ENCODE peak calls at places on chromosomes 5 and 9, in seven cellular contexts. Q, K, M, D, P, I and R are unnamed samples. For H3K4me1, the result is how much of the 10 kb centered on the place peaks cover.

GRCh38 chr5:131814990-131815389 is 18.2 kb upstream of the FNIP1 start:
- DNase-seq in K (no peak), Q (peak), P (no peak), M (peak), I (no peak), D (peak), R (no peak)

GRCh38 chr9:29100762-29101161 is 1527.5 kb upstream of the C9orf72 start:
- DNase-seq in D (no peak), M (no peak), P (no peak), I (no peak), Q (no peak), K (no peak), R (no peak)

GRCh38 chr5:110651507-110651906 is 75.0 kb downstream of the TMEM232 start:
- DNase-seq in D (peak), P (no peak), Q (no peak), I (no peak), K (no peak), M (no peak), R (no peak)

GRCh38 chr5:40333459-40334241 is 346.1 kb upstream of the PTGER4 start:
- DNase-seq in Q (no peak), D (peak), I (no peak), K (no peak), M (no peak), P (no peak), R (no peak)

GRCh38 chr5:160923431-160923830 is 71.4 kb upstream of the ATP10B start:
- DNase-seq in M (no peak), Q (no peak), P (no peak), I (no peak), D (no peak), K (no peak), R (no peak)

GRCh38 chr9:20640331-20641187 is 18.3 kb upstream of the MLLT3 start:
- DNase-seq in D (peak), K (no peak), P (peak), I (peak), M (peak), Q (no peak), R (no peak)

GRCh38 chr5:42951847-42952411 is 88.2 kb downstream of the ANXA2R start:
- DNase-seq in M (no peak), D (peak), Q (peak), I (peak), P (peak), K (peak), R (no peak)

GRCh38 chr5:60806591-60807243 is 37.4 kb downstream of the ELOVL7 start:
- DNase-seq in P (no peak), M (no peak), Q (peak), K (no peak), D (no peak), I (no peak), R (no peak)

GRCh38 chr5:127326438-127326837 is 35.8 kb downstream of the MEGF10 start:
- DNase-seq in I (no peak), K (no peak), Q (peak), P (no peak), D (no peak), M (no peak), R (no peak)

GRCh38 chr9:108477538-108478006 is 378.2 kb downstream of the ACTL7B start:
- DNase-seq in Q (no peak), D (peak), M (peak), I (peak), K (no peak), P (no peak), R (no peak)

GRCh38 chr5:142280066-142281011 is 44.5 kb downstream of the SPRY4 start:
- DNase-seq in Q (peak), I (no peak), D (peak), P (peak), K (peak), M (peak), R (no peak)

GRCh38 chr9:104301770-104302169 is 202.3 kb upstream of the OR13F1 start:
- DNase-seq in M (no peak), K (no peak), I (no peak), P (no peak), Q (no peak), D (no peak), R (no peak)

GRCh38 chr5:96821260-96821916 is 13.6 kb upstream of the ERAP1 start:
- DNase-seq in K (no peak), P (no peak), I (no peak), M (no peak), D (peak), Q (peak), R (no peak)

GRCh38 chr5:100026601-100027000 is 508.6 kb upstream of the FAM174A start:
- DNase-seq in M (no peak), K (no peak), I (no peak), D (no peak), Q (no peak), P (no peak), R (no peak)

GRCh38 chr9:129944501-129945116 is 98.4 kb downstream of the FNBP1 start:
- DNase-seq in K (no peak), Q (no peak), P (no peak), M (no peak), D (no peak), I (peak), R (no peak)

GRCh38 chr5:43711496-43711895 is 108.5 kb downstream of the NNT start:
- DNase-seq in K (no peak), Q (no peak), I (no peak), D (peak), M (no peak), P (no peak), R (no peak)

GRCh38 chr5:125607018-125607417 is 816.2 kb upstream of the GRAMD2B start:
- DNase-seq in I (no peak), D (peak), M (no peak), P (no peak), Q (no peak), K (no peak), R (no peak)

GRCh38 chr9:98380065-98380681 is 124.7 kb upstream of the TBC1D2 start:
- DNase-seq in P (no peak), M (peak), Q (peak), D (peak), I (no peak), K (no peak), R (no peak)

GRCh38 chr5:139565411-139566305 is 4.5 kb downstream of the UBE2D2 start:
- DNase-seq in P (no peak), Q (no peak), I (peak), M (no peak), K (no peak), D (peak), R (no peak)

GRCh38 chr5:148469446-148470062 is 85.8 kb downstream of the FBXO38 start:
- DNase-seq in Q (no peak), K (no peak), P (no peak), M (no peak), I (peak), D (peak), R (no peak)

GRCh38 chr5:142506046-142506445 is 179.8 kb downstream of the FGF1 start:
- DNase-seq in D (peak), M (no peak), I (no peak), Q (no peak), P (no peak), K (no peak), R (peak)

GRCh38 chr9:137843355-137843754 is 34.2 kb upstream of the CACNA1B start:
- DNase-seq in D (no peak), K (no peak), Q (no peak), M (no peak), P (no peak), I (no peak), R (no peak)

GRCh38 chr9:137383453-137384115 is 39.4 kb downstream of the EXD3 start:
- DNase-seq in K (no peak), Q (no peak), D (no peak), P (peak), M (no peak), I (no peak), R (peak)

GRCh38 chr5:8114597-8115266 is 245.8 kb downstream of the MTRR start:
- DNase-seq in M (no peak), Q (peak), D (no peak), P (no peak), I (peak), K (no peak), R (no peak)

GRCh38 chr5:50667653-50668403 is 1.4 kb downstream of the PARP8 start:
- DNase-seq in Q (peak), M (peak), P (peak), K (peak), D (peak), I (peak), R (no peak)

GRCh38 chr5:140114341-140115185 is 654 bp downstream of the PURA start:
- DNase-seq in Q (peak), D (peak), K (peak), I (peak), P (peak), M (peak), R (peak)

GRCh38 chr9:88011005-88011766 is 36.9 kb upstream of the CDK20 start:
- DNase-seq in Q (peak), D (peak), P (no peak), K (no peak), M (peak), I (no peak), R (no peak)

GRCh38 chr5:13910637-13911288 is 33.7 kb downstream of the DNAH5 start:
- DNase-seq in K (no peak), P (no peak), D (no peak), M (no peak), Q (peak), I (no peak), R (no peak)

GRCh38 chr5:3518057-3518456 is 77.6 kb upstream of the IRX1 start:
- DNase-seq in P (no peak), I (no peak), D (no peak), M (no peak), Q (no peak), K (no peak), R (no peak)

DNA sequence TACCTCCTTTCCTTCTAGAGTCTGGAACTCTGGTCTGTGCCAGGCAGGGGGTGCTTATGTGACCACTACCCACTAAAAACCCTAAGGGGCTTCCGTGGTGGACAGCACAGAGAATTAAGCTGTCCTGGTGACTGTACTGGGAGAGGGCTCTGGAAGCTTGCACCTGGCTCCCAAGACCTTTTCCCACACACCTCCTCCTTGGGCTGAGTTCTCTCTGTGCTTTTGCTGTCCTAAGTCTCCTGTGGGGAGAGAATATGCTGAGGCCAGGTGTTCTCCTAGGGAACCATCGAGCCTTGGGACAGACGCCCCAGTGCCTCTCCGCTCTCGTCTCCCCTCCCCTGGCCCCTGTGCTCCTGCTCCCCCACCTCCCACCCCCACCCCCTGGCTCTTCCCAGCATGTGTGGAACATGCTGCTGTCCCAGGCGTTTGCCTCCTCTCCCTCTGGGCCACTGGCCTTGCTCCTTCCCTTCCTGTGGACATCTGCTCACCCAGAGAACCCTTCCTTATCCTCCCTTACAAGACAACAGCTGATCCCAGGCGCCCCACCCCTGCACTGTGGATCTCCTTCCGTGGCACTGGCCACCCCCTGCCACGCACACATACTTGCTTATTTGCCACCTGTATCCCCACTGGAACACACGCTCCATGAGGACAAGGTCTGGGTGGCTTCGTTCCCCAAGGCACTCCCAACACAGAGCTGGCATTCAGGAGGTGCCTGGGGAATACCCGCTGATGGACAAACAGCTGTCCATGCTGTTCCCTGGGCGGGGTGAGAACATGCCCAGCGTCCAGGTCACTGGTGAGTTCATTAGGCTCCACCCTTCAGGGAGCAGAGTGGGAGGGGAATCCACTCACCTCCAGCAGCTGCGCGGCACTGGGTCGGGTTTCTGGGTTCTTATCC is 83.0 kb downstream of the STK10 start:
- DNase-seq in K (no peak), M (no peak), D (no peak), Q (no peak), I (no peak), P (no peak), R (no peak)
- H3K4me1 ChIP-seq in K (under half), M (under half), D (under half), Q (under half), I (under half), P (under half), R (under half)

GRCh38 chr5:112707187-112708179 is 30.2 kb upstream of the APC start:
- DNase-seq in D (peak), P (peak), M (peak), Q (peak), I (peak), K (peak), R (peak)
- TF ChIP-seq CTCF in D (no peak), P (peak), M (no peak), Q (no peak), I (no peak), K (peak), R (no peak)

GRCh38 chr5:72151169-72151568 is 43.9 kb downstream of the MAP1B start:
- DNase-seq in K (no peak), I (no peak), D (no peak), Q (no peak), M (no peak), P (no peak), R (no peak)

GRCh38 chr5:72147601-72148000 is 40.3 kb downstream of the MAP1B start:
- DNase-seq in I (no peak), D (no peak), P (no peak), K (no peak), M (no peak), Q (no peak), R (no peak)

GRCh38 chr5:72152506-72152905 is 45.2 kb downstream of the MAP1B start:
- DNase-seq in I (no peak), Q (no peak), M (no peak), P (no peak), K (no peak), D (peak), R (no peak)

GRCh38 chr5:72151646-72152045 is 44.4 kb downstream of the MAP1B start:
- DNase-seq in D (no peak), P (no peak), K (no peak), M (no peak), I (no peak), Q (no peak), R (no peak)

GRCh38 chr5:72149742-72150141 is 42.5 kb downstream of the MAP1B start:
- DNase-seq in D (no peak), M (no peak), Q (no peak), I (no peak), P (no peak), K (no peak), R (no peak)
- H3K4me1 ChIP-seq in D (under half), M (under half), Q (under half), I (under half), P (under half), K (under half), R (under half)

DNA sequence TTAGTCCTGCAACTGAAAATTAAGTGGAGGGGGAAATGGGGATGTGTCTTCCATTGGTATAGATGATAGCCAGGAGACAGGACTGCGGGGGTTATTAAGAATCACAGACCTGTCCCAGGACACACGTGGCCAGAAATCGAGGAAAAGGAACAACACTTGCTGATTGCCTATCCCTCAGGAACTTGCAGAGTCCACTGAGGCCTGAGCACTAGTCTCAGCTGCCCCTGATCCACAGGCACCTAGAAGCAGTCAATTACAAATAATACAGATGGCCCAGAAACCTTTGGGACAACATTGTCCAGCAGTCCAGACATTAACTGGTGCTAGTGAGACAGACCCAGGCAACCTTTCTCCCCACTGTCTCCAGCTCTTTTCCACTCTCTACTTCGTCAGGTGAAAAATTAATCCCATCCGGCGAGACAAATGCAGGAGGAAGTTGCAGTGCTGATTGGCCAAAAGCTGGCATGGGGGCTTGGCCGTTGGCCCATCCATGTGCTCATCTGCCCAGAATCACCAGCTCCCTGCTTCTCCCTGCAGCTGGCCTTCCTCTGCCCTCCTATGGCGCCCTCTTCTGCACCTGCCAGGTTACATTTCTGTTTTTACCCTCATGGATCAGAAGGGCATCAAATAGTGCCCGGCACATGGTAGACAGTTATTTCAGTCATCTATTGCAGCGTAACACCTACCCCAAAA is 3.5 kb upstream of the B4GALT1 start:
- DNase-seq in Q (peak), D (no peak), I (peak), M (no peak), K (no peak), P (no peak), R (no peak)
- TF ChIP-seq CTCF in Q (peak), D (no peak), I (no peak), M (peak), K (peak), P (no peak), R (no peak)

GRCh38 chr5:162484095-162484494 is 416.5 kb downstream of the GABRG2 start:
- DNase-seq in D (no peak), P (no peak), K (no peak), Q (no peak), I (no peak), M (no peak), R (no peak)

GRCh38 chr5:162488077-162488476 is 420.5 kb downstream of the GABRG2 start:
- DNase-seq in K (no peak), Q (no peak), D (no peak), M (no peak), P (no peak), I (no peak), R (no peak)

DNA sequence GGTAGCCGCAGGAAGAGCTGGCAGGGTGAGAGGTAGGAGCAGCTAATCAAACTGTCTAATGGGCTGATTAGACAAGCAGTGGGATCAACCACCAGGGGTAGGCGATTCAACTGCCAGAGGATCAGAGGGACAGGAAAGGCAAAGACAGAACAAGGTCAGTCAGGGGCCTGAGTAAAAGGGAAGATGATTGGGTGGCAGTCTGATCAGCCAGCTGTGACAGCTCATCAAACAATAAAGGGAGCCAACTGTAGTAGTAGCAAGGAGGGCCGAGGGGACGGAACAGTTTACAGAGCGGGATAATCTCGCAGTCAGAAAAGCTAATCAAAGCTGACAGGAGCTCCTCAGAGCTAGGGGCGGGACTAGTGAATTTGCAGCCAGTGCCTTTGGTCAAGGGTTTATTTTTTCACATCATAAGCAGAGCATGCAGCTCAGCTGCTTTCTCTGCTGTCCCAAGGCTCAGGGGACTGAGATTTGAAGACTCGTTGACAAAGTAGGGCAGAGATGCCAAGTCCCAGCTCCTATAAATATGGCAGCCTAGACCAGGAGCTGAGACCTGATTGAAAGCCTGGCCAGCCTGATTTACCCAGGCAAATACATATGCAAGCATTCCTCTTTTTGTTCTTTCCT is 418.2 kb downstream of the GABRG2 start:
- DNase-seq in P (no peak), Q (peak), I (no peak), M (peak), D (no peak), K (no peak), R (no peak)
- H3K4me1 ChIP-seq in P (under half), Q (under half), I (under half), M (under half), D (under half), K (under half), R (under half)

GRCh38 chr5:141149812-141150211 is at the start of gene PCDHB6:
- DNase-seq in I (no peak), K (no peak), Q (peak), D (no peak), M (no peak), P (no peak), R (no peak)
- TF ChIP-seq CTCF in I (no peak), K (no peak), Q (peak), D (no peak), M (no peak), P (no peak), R (no peak)

DNA sequence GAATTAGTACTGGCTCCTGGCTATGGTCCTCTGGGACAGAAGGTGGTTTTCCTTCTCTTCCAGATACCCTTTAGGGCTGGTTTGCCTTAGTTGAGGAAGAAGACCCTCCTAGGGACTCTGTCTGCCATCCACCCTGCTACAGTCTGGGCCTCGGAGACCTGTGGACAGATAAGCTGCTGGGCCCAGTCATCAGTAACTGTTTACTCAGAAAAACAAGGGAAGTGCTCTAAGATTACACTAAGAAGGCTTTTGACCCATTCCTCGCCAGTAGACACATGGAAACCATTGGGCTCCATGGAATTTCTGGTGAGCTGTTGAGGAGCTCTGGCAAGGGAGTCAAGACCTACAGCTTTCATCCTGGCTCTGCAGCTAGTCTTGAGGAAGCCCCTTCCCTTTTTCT is 31.2 kb downstream of the LARP1 start:
- DNase-seq in Q (no peak), M (no peak), I (no peak), K (no peak), D (peak), P (no peak), R (no peak)
- H3K4me1 ChIP-seq in Q (half or more), M (under half), I (under half), K (under half), D (under half), P (under half), R (under half)